ENCODE peak calls at places on chromosomes 6 and 20, in four cellular contexts. W, O, D and G are unnamed samples.
A peak's percentile ranks its signal among the peaks of the same experiment; 100 is the strongest.

GRCh38 chr6:100504786-100505737 is 40.3 kb upstream of the SIM1 start:
- DNase-seq in W (no peak), O (no peak), D (no peak), G (no peak)

GRCh38 chr6:37052027-37052628 is 46.7 kb downstream of the FGD2 start:
- DNase-seq in W (no peak), O (peak; percentile 32), D (no peak), G (peak; percentile 15)

GRCh38 chr6:110971458-110971857 is 10.4 kb upstream of the RPF2 start:
- DNase-seq in W (no peak), O (no peak), D (no peak), G (no peak)

GRCh38 chr6:131116755-131117360 is 18.4 kb upstream of the AKAP7 start:
- DNase-seq in W (no peak), O (peak; percentile 49), D (no peak), G (no peak)

GRCh38 chr6:45923831-45924391 is 91.7 kb downstream of the CLIC5 start:
- DNase-seq in W (no peak), O (no peak), D (no peak), G (no peak)

GRCh38 chr6:109453594-109454482 is 1.7 kb downstream of the MICAL1 start:
- DNase-seq in W (no peak), O (peak; percentile 67), D (no peak), G (peak; percentile 71)

GRCh38 chr6:116500969-116501433 is 10.4 kb upstream of the CALHM5 start:
- DNase-seq in W (no peak), O (no peak), D (no peak), G (peak; percentile 15)

GRCh38 chr20:50285376-50286173 is 94.9 kb downstream of the CEBPB start:
- DNase-seq in W (no peak), O (no peak), D (no peak), G (peak; percentile 74)

GRCh38 chr6:6870914-6871313 is 236.8 kb upstream of the RREB1 start:
- DNase-seq in W (no peak), O (no peak), D (no peak), G (no peak)

GRCh38 chr6:12504325-12504966 is 212.1 kb upstream of the PHACTR1 start:
- DNase-seq in W (no peak), O (peak; percentile 16), D (no peak), G (no peak)

GRCh38 chr20:20064303-20064702 is 12.0 kb downstream of the CFAP61 start:
- DNase-seq in W (no peak), O (no peak), D (no peak), G (no peak)

GRCh38 chr6:43907789-43908472 is 137.9 kb downstream of the VEGFA start:
- DNase-seq in W (no peak), O (no peak), D (no peak), G (no peak)

GRCh38 chr6:77906070-77906469 is 253.2 kb downstream of the MEI4 start:
- DNase-seq in W (no peak), O (no peak), D (no peak), G (no peak)

GRCh38 chr6:138520463-138520862 is 21.2 kb upstream of the NHSL1 start:
- DNase-seq in W (no peak), O (peak; percentile 26), D (no peak), G (no peak)

GRCh38 chr6:135008941-135009290 is 45.7 kb downstream of the HBS1L start:
- DNase-seq in W (no peak), O (no peak), D (no peak), G (no peak)

GRCh38 chr6:127879685-127880084 is 21.2 kb downstream of the THEMIS start:
- DNase-seq in W (no peak), O (peak; percentile 99), D (peak; percentile 9), G (no peak)

GRCh38 chr6:157020398-157021266 is 243.5 kb downstream of the ARID1B start:
- DNase-seq in W (peak; percentile 33), O (peak; percentile 86), D (no peak), G (peak; percentile 64)

GRCh38 chr6:34546551-34547321 is 9.4 kb downstream of the SPDEF start:
- DNase-seq in W (no peak), O (peak; percentile 100), D (no peak), G (peak; percentile 82)

GRCh38 chr6:128465368-128466343 is 54.7 kb downstream of the PTPRK start:
- DNase-seq in W (no peak), O (peak; percentile 62), D (no peak), G (no peak)

GRCh38 chr6:98833101-98834059 is 994 bp upstream of the POU3F2 start:
- DNase-seq in W (no peak), O (peak; percentile 82), D (no peak), G (no peak)

GRCh38 chr6:44076366-44077200 is 50.7 kb downstream of the MRPL14 start:
- DNase-seq in W (no peak), O (no peak), D (peak; percentile 25), G (peak; percentile 91)